ENCODE peak calls at places on chromosomes 2 and 18, in eight cellular contexts. One of them, this sample, is unnamed.

GRCh38 chr2:240896871-240897692 is 1.1 kb upstream of the MAB21L4 start:
- DNase-seq in cardiac muscle cell: no peak
- DNase-seq in adrenal gland: no peak
- DNase-seq in HFF-Myc: no peak
- DNase-seq in fibroblast of lung: no peak
- DNase-seq in HCT116: no peak
- DNase-seq in left lung: no peak
- DNase-seq in lower leg skin: no peak
- DNase-seq in this sample: no peak

GRCh38 chr18:75165926-75166325 is 43.0 kb downstream of the PTGR3 start:
- DNase-seq in left lung: no peak
- DNase-seq in HCT116: no peak
- DNase-seq in lower leg skin: no peak
- DNase-seq in HFF-Myc: no peak
- DNase-seq in adrenal gland: no peak
- DNase-seq in fibroblast of lung: no peak
- DNase-seq in cardiac muscle cell: no peak
- DNase-seq in this sample: no peak

GRCh38 chr2:97664636-97664970 is 759 bp upstream of the ACTR1B start:
- DNase-seq in left lung: no peak
- DNase-seq in HCT116: peak
- DNase-seq in cardiac muscle cell: no peak
- DNase-seq in fibroblast of lung: no peak
- DNase-seq in HFF-Myc: no peak
- DNase-seq in adrenal gland: no peak
- DNase-seq in lower leg skin: no peak
- DNase-seq in this sample: no peak

GRCh38 chr2:226963528-226963927 is 127.7 kb downstream of the RHBDD1 start:
- DNase-seq in fibroblast of lung: peak
- DNase-seq in HFF-Myc: no peak
- DNase-seq in lower leg skin: no peak
- DNase-seq in left lung: no peak
- DNase-seq in HCT116: peak
- DNase-seq in adrenal gland: no peak
- DNase-seq in cardiac muscle cell: no peak
- DNase-seq in this sample: peak

GRCh38 chr18:11859903-11860407 is 8.7 kb downstream of the CHMP1B start:
- DNase-seq in HCT116: peak
- DNase-seq in adrenal gland: no peak
- DNase-seq in fibroblast of lung: peak
- DNase-seq in HFF-Myc: no peak
- DNase-seq in cardiac muscle cell: no peak
- DNase-seq in left lung: no peak
- DNase-seq in lower leg skin: no peak
- DNase-seq in this sample: peak

GRCh38 chr18:8910843-8911242 is 191.7 kb upstream of the NDUFV2 start:
- DNase-seq in cardiac muscle cell: no peak
- DNase-seq in fibroblast of lung: no peak
- DNase-seq in left lung: no peak
- DNase-seq in HFF-Myc: no peak
- DNase-seq in lower leg skin: no peak
- DNase-seq in HCT116: no peak
- DNase-seq in adrenal gland: no peak
- DNase-seq in this sample: no peak

GRCh38 chr2:209977386-209978239 is 24.8 kb upstream of the RPE start:
- DNase-seq in HFF-Myc: peak
- DNase-seq in cardiac muscle cell: peak
- DNase-seq in fibroblast of lung: peak
- DNase-seq in adrenal gland: no peak
- DNase-seq in left lung: no peak
- DNase-seq in lower leg skin: no peak
- DNase-seq in HCT116: peak
- DNase-seq in this sample: peak

GRCh38 chr18:22207022-22207758 is 37.8 kb downstream of the GATA6 start:
- DNase-seq in cardiac muscle cell: no peak
- DNase-seq in left lung: no peak
- DNase-seq in HFF-Myc: no peak
- DNase-seq in HCT116: no peak
- DNase-seq in adrenal gland: peak
- DNase-seq in fibroblast of lung: peak
- DNase-seq in lower leg skin: no peak
- DNase-seq in this sample: peak

GRCh38 chr18:23512641-23513040 is 9.3 kb downstream of the RMC1 start:
- DNase-seq in HCT116: no peak
- DNase-seq in lower leg skin: no peak
- DNase-seq in fibroblast of lung: no peak
- DNase-seq in cardiac muscle cell: no peak
- DNase-seq in adrenal gland: no peak
- DNase-seq in left lung: no peak
- DNase-seq in HFF-Myc: no peak
- DNase-seq in this sample: peak

GRCh38 chr18:50033004-50033403 is 161.9 kb downstream of the MYO5B start:
- DNase-seq in cardiac muscle cell: no peak
- DNase-seq in HFF-Myc: no peak
- DNase-seq in HCT116: no peak
- DNase-seq in adrenal gland: no peak
- DNase-seq in fibroblast of lung: no peak
- DNase-seq in lower leg skin: no peak
- DNase-seq in left lung: no peak
- DNase-seq in this sample: no peak

GRCh38 chr18:23662309-23663263 is at the start of gene ANKRD29:
- DNase-seq in left lung: peak
- DNase-seq in fibroblast of lung: peak
- DNase-seq in lower leg skin: no peak
- DNase-seq in adrenal gland: peak
- DNase-seq in cardiac muscle cell: peak
- DNase-seq in HCT116: no peak
- DNase-seq in HFF-Myc: no peak
- DNase-seq in this sample: no peak

GRCh38 chr2:140895378-140895777 is 1235.4 kb downstream of the LRP1B start:
- DNase-seq in adrenal gland: no peak
- DNase-seq in HCT116: no peak
- DNase-seq in HFF-Myc: no peak
- DNase-seq in cardiac muscle cell: peak
- DNase-seq in fibroblast of lung: no peak
- DNase-seq in left lung: no peak
- DNase-seq in lower leg skin: no peak
- DNase-seq in this sample: no peak

GRCh38 chr2:45024600-45025291 is 15.5 kb upstream of the SIX2 start:
- DNase-seq in left lung: peak
- DNase-seq in lower leg skin: no peak
- DNase-seq in HCT116: peak
- DNase-seq in adrenal gland: peak
- DNase-seq in HFF-Myc: peak
- DNase-seq in fibroblast of lung: peak
- DNase-seq in cardiac muscle cell: no peak
- DNase-seq in this sample: peak

GRCh38 chr18:69935319-69936190 is 12.1 kb downstream of the CD226 start:
- DNase-seq in left lung: peak
- DNase-seq in fibroblast of lung: no peak
- DNase-seq in lower leg skin: no peak
- DNase-seq in HFF-Myc: no peak
- DNase-seq in HCT116: peak
- DNase-seq in adrenal gland: no peak
- DNase-seq in cardiac muscle cell: peak
- DNase-seq in this sample: no peak

GRCh38 chr2:40395169-40396023 is 56.5 kb downstream of the SLC8A1 start:
- DNase-seq in adrenal gland: no peak
- DNase-seq in HCT116: no peak
- DNase-seq in lower leg skin: no peak
- DNase-seq in HFF-Myc: no peak
- DNase-seq in cardiac muscle cell: no peak
- DNase-seq in left lung: no peak
- DNase-seq in fibroblast of lung: no peak
- DNase-seq in this sample: peak

GRCh38 chr2:220241423-220241822 is 614.0 kb downstream of the SLC4A3 start:
- DNase-seq in HCT116: no peak
- DNase-seq in lower leg skin: no peak
- DNase-seq in adrenal gland: no peak
- DNase-seq in HFF-Myc: no peak
- DNase-seq in fibroblast of lung: no peak
- DNase-seq in left lung: no peak
- DNase-seq in cardiac muscle cell: no peak
- DNase-seq in this sample: peak

DNA sequence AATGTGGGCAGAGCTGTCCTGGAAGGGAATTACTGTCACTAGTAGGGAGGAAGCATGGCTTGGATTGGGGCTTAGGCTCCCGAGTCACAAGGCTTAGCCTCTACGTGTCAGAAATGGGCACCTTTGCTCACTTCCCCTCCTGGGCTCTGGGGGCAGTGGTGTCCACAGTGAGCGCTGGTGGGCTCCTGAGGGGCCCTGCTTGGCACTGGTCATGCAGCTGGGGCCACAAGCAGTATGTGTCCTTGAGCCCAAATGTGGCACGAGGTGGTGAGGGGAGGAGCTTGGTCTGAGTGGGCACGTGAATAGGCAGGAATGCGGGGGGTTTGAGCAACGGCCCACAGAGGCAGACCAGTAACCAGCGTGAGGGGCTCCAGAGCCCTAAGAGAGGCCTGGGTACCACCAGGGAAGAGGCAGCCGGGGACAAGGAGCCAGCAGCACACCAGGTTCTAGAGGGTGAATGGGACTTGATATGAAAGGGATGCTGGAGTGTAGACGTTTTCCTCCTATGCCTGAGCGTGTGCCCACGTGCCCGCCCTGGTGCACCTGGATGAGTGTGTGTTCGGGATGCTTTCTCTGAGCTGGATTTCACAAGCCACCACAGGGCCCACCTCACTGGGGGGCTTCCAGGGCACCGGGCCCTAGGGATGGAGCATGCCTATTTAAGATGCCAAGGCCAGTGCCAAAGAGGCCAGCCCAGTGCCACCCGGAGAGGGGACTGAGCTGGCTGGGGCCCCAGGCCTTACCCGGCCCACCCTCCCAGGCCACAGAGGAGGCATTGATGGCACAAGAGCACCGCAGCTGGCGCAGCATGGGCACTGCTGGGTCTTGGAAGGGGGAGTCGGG is 22.8 kb upstream of the PTMA start:
- DNase-seq in HCT116: no peak
- DNase-seq in cardiac muscle cell: no peak
- DNase-seq in fibroblast of lung: no peak
- DNase-seq in adrenal gland: no peak
- DNase-seq in lower leg skin: no peak
- DNase-seq in HFF-Myc: no peak
- DNase-seq in left lung: no peak
- DNase-seq in this sample: no peak
- H3K4me3 ChIP-seq in HCT116: peak
- H3K4me3 ChIP-seq in cardiac muscle cell: no peak
- H3K4me3 ChIP-seq in fibroblast of lung: no peak
- H3K4me3 ChIP-seq in adrenal gland: no peak
- H3K4me3 ChIP-seq in lower leg skin: no peak
- H3K4me3 ChIP-seq in HFF-Myc: no peak
- H3K4me3 ChIP-seq in left lung: no peak
- H3K4me3 ChIP-seq in this sample: no peak

GRCh38 chr2:86025976-86026743 is 79.5 kb downstream of the POLR1A start:
- DNase-seq in lower leg skin: no peak
- DNase-seq in HCT116: no peak
- DNase-seq in HFF-Myc: no peak
- DNase-seq in cardiac muscle cell: peak
- DNase-seq in adrenal gland: peak
- DNase-seq in fibroblast of lung: no peak
- DNase-seq in left lung: peak
- DNase-seq in this sample: no peak

GRCh38 chr2:86023366-86023712 is 82.3 kb downstream of the POLR1A start:
- DNase-seq in cardiac muscle cell: no peak
- DNase-seq in HFF-Myc: no peak
- DNase-seq in adrenal gland: no peak
- DNase-seq in left lung: no peak
- DNase-seq in fibroblast of lung: no peak
- DNase-seq in lower leg skin: no peak
- DNase-seq in HCT116: no peak
- DNase-seq in this sample: no peak

GRCh38 chr2:86027196-86027912 is 78.3 kb downstream of the POLR1A start:
- DNase-seq in adrenal gland: no peak
- DNase-seq in HFF-Myc: no peak
- DNase-seq in fibroblast of lung: no peak
- DNase-seq in cardiac muscle cell: no peak
- DNase-seq in left lung: no peak
- DNase-seq in HCT116: no peak
- DNase-seq in lower leg skin: no peak
- DNase-seq in this sample: no peak

GRCh38 chr2:86026744-86027065 is 79.0 kb downstream of the POLR1A start:
- DNase-seq in HFF-Myc: no peak
- DNase-seq in fibroblast of lung: no peak
- DNase-seq in adrenal gland: no peak
- DNase-seq in HCT116: no peak
- DNase-seq in lower leg skin: no peak
- DNase-seq in left lung: peak
- DNase-seq in cardiac muscle cell: no peak
- DNase-seq in this sample: no peak

DNA sequence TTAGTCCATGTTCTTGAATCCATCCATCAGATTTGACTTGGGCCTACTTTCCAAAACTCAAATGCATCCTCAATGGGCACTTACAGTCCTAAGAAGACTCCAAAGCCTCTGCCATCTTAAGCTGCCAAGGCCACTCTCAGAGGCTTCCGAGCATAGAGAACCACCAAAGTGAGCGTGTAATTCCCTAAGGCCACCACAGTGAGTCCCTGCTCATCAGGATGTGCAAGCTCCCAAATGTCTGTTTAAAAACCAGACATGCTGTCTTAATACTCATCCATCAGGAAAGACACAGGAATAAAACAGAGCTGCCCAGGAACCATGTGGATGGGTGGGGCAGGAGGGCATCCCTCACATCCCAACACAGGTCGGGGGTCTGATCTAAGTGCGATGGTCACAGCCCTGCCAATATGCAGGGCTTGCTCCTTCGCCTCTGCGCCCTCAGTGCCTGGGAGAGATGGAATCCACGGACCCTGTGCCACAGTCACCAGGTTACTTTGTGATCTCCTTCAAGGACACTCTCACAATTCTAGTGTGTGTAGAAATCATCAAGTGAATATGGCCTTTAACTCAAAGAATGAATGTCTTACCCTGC is 80.4 kb downstream of the POLR1A start:
- DNase-seq in left lung: no peak
- DNase-seq in fibroblast of lung: peak
- DNase-seq in lower leg skin: no peak
- DNase-seq in HFF-Myc: no peak
- DNase-seq in adrenal gland: no peak
- DNase-seq in cardiac muscle cell: no peak
- DNase-seq in HCT116: no peak
- DNase-seq in this sample: peak
- TF ChIP-seq CTCF in left lung: no peak
- TF ChIP-seq CTCF in fibroblast of lung: no peak
- TF ChIP-seq CTCF in lower leg skin: no peak
- TF ChIP-seq CTCF in HFF-Myc: no peak
- TF ChIP-seq CTCF in adrenal gland: no peak
- TF ChIP-seq CTCF in cardiac muscle cell: peak
- TF ChIP-seq CTCF in HCT116: peak
- TF ChIP-seq CTCF in this sample: peak

GRCh38 chr2:18119883-18120282 is 241.4 kb downstream of the KCNS3 start:
- DNase-seq in lower leg skin: no peak
- DNase-seq in left lung: no peak
- DNase-seq in HFF-Myc: no peak
- DNase-seq in fibroblast of lung: peak
- DNase-seq in cardiac muscle cell: no peak
- DNase-seq in adrenal gland: no peak
- DNase-seq in HCT116: no peak
- DNase-seq in this sample: peak
- H3K4me3 ChIP-seq in lower leg skin: no peak
- H3K4me3 ChIP-seq in left lung: no peak
- H3K4me3 ChIP-seq in HFF-Myc: no peak
- H3K4me3 ChIP-seq in fibroblast of lung: no peak
- H3K4me3 ChIP-seq in cardiac muscle cell: no peak
- H3K4me3 ChIP-seq in adrenal gland: no peak
- H3K4me3 ChIP-seq in HCT116: no peak
- H3K4me3 ChIP-seq in this sample: no peak

GRCh38 chr2:101205521-101205998 is 47.1 kb upstream of the CNOT11 start:
- DNase-seq in cardiac muscle cell: peak
- DNase-seq in HCT116: peak
- DNase-seq in adrenal gland: peak
- DNase-seq in fibroblast of lung: peak
- DNase-seq in lower leg skin: no peak
- DNase-seq in HFF-Myc: peak
- DNase-seq in left lung: peak
- DNase-seq in this sample: peak
- TF ChIP-seq CTCF in cardiac muscle cell: peak
- TF ChIP-seq CTCF in HCT116: peak
- TF ChIP-seq CTCF in adrenal gland: peak
- TF ChIP-seq CTCF in fibroblast of lung: peak
- TF ChIP-seq CTCF in lower leg skin: no peak
- TF ChIP-seq CTCF in HFF-Myc: peak
- TF ChIP-seq CTCF in left lung: peak
- TF ChIP-seq CTCF in this sample: peak